ENCODE peak calls at places on chromosomes 13 and 19, in nine cellular contexts. J, E, B, N, H, X, A, U and W are unnamed samples.

GRCh38 chr19:6271251-6271650 is 8.5 kb downstream of the MLLT1 start:
- DNase-seq in J (no peak), E (no peak), B (no peak), N (no peak), H (peak; percentile 62), X (no peak), A (no peak), U (no peak), W (no peak)

GRCh38 chr13:41004875-41005693 is 14.0 kb downstream of the ELF1 start:
- DNase-seq in J (peak; percentile 35), E (no peak), B (no peak), N (no peak), H (no peak), X (peak; percentile 42), A (no peak), U (peak; percentile 84), W (peak; percentile 58)

GRCh38 chr13:110161112-110161897 is 145.7 kb downstream of the COL4A1 start:
- DNase-seq in J (no peak), E (no peak), B (no peak), N (no peak), H (no peak), X (no peak), A (no peak), U (no peak), W (no peak)

GRCh38 chr19:862529-863304 is 3.3 kb downstream of the CFD start:
- DNase-seq in J (peak; percentile 61), E (peak; percentile 56), B (peak; percentile 70), N (no peak), H (peak; percentile 95), X (peak; percentile 84), A (peak; percentile 82), U (peak; percentile 75), W (peak; percentile 65)

GRCh38 chr19:28009696-28010095 is 1203.3 kb downstream of the UQCRFS1 start:
- DNase-seq in J (peak; percentile 38), E (no peak), B (no peak), N (no peak), H (no peak), X (no peak), A (no peak), U (no peak), W (no peak)

GRCh38 chr19:17441241-17442135 is 7.0 kb downstream of the TMEM221 start:
- DNase-seq in J (peak; percentile 41), E (no peak), B (no peak), N (no peak), H (peak; percentile 75), X (peak; percentile 46), A (no peak), U (no peak), W (no peak)

GRCh38 chr13:25059166-25059565 is 36.8 kb upstream of the PABPC3 start:
- DNase-seq in J (no peak), E (no peak), B (no peak), N (no peak), H (no peak), X (no peak), A (no peak), U (no peak), W (no peak)

GRCh38 chr19:41746593-41747227 is 8.6 kb upstream of the CEACAM6 start:
- DNase-seq in J (peak; percentile 67), E (no peak), B (no peak), N (peak; percentile 2), H (peak; percentile 90), X (peak; percentile 20), A (peak; percentile 72), U (peak; percentile 29), W (no peak)

GRCh38 chr19:39196860-39197562 is at the start of gene NCCRP1:
- DNase-seq in J (no peak), E (no peak), B (no peak), N (no peak), H (peak; percentile 81), X (no peak), A (no peak), U (no peak), W (no peak)

GRCh38 chr19:50362030-50362412 is 3.4 kb downstream of the NAPSA start:
- DNase-seq in J (no peak), E (no peak), B (no peak), N (no peak), H (no peak), X (no peak), A (no peak), U (no peak), W (no peak)

GRCh38 chr19:7625763-7626372 is 3.5 kb downstream of the XAB2 start:
- DNase-seq in J (no peak), E (no peak), B (peak; percentile 13), N (no peak), H (no peak), X (no peak), A (no peak), U (no peak), W (no peak)

GRCh38 chr13:97310809-97311436 is 88.8 kb downstream of the MBNL2 start:
- DNase-seq in J (no peak), E (no peak), B (no peak), N (no peak), H (no peak), X (no peak), A (no peak), U (no peak), W (no peak)

GRCh38 chr13:110882972-110883371 is 31.9 kb downstream of the ANKRD10 start:
- DNase-seq in J (no peak), E (no peak), B (no peak), N (no peak), H (no peak), X (no peak), A (no peak), U (no peak), W (no peak)

GRCh38 chr19:14502334-14503092 is 6.6 kb upstream of the GIPC1 start:
- DNase-seq in J (peak; percentile 64), E (no peak), B (no peak), N (no peak), H (no peak), X (no peak), A (no peak), U (no peak), W (no peak)

GRCh38 chr13:100625447-100625846 is 36.9 kb upstream of the GGACT start:
- DNase-seq in J (no peak), E (no peak), B (no peak), N (no peak), H (peak; percentile 36), X (no peak), A (no peak), U (no peak), W (no peak)

GRCh38 chr19:6875218-6875617 is 12.2 kb upstream of the ADGRE1 start:
- DNase-seq in J (no peak), E (no peak), B (no peak), N (no peak), H (no peak), X (no peak), A (no peak), U (no peak), W (no peak)

GRCh38 chr13:77563110-77563509 is 27.6 kb downstream of the SCEL start:
- DNase-seq in J (peak; percentile 44), E (no peak), B (no peak), N (peak; percentile 10), H (peak; percentile 11), X (no peak), A (no peak), U (no peak), W (no peak)

GRCh38 chr13:113405481-113406300 is 41.8 kb upstream of the GRTP1 start:
- DNase-seq in J (no peak), E (no peak), B (no peak), N (no peak), H (no peak), X (no peak), A (no peak), U (no peak), W (no peak)

GRCh38 chr13:65856464-65856863 is 1373.7 kb downstream of the PCDH9 start:
- DNase-seq in J (peak; percentile 17), E (no peak), B (no peak), N (peak; percentile 66), H (no peak), X (no peak), A (no peak), U (no peak), W (no peak)

GRCh38 chr19:1038995-1039645 is 787 bp upstream of the ABCA7 start:
- DNase-seq in J (peak; percentile 48), E (no peak), B (no peak), N (no peak), H (peak; percentile 52), X (no peak), A (peak; percentile 37), U (no peak), W (no peak)

GRCh38 chr19:9672893-9673292 is 2.0 kb downstream of the ZNF562 start:
- DNase-seq in J (no peak), E (no peak), B (no peak), N (no peak), H (no peak), X (no peak), A (no peak), U (no peak), W (no peak)